ENCODE peak calls at places on chromosome 21, in nine cellular contexts. W is left lung, B is stomach, D is CD14-positive monocyte, C is PC-3, V is endothelial cell of umbilical vein, A is ovary, Y is mammary epithelial cell, N is glutamatergic neuron. J is an unnamed sample.

GRCh38 chr21:32359719-32360260 is 33.0 kb downstream of the URB1 start:
- DNase-seq in W (no peak), B (no peak), D (no peak), C (peak; percentile 49), V (no peak), A (no peak), Y (peak; percentile 36), N (no peak), J (no peak)

GRCh38 chr21:34996304-34997081 is 52.6 kb downstream of the RUNX1 start:
- DNase-seq in W (no peak), B (no peak), D (no peak), C (no peak), V (no peak), A (no peak), Y (peak; percentile 42), N (no peak), J (no peak)

GRCh38 chr21:32448803-32449594 is 36.5 kb downstream of the EVA1C start:
- DNase-seq in W (no peak), B (no peak), D (no peak), C (no peak), V (no peak), A (no peak), Y (no peak), N (no peak), J (no peak)

GRCh38 chr21:46621457-46622182 is 13.9 kb upstream of the PRMT2 start:
- DNase-seq in W (no peak), B (no peak), D (no peak), C (no peak), V (no peak), A (no peak), Y (no peak), N (no peak), J (peak; percentile 38)

GRCh38 chr21:43917515-43918384 is 52.7 kb downstream of the AGPAT3 start:
- DNase-seq in W (peak; percentile 10), B (peak; percentile 55), D (no peak), C (peak; percentile 37), V (no peak), A (no peak), Y (peak; percentile 26), N (no peak), J (no peak)

GRCh38 chr21:41222247-41223068 is 54.5 kb downstream of the BACE2 start:
- DNase-seq in W (no peak), B (no peak), D (no peak), C (no peak), V (no peak), A (no peak), Y (no peak), N (no peak), J (no peak)

GRCh38 chr21:38156200-38156599 is 100.6 kb upstream of the KCNJ15 start:
- DNase-seq in W (no peak), B (no peak), D (no peak), C (no peak), V (no peak), A (no peak), Y (no peak), N (no peak), J (no peak)

GRCh38 chr21:22444990-22445389 is 1446.8 kb downstream of the NCAM2 start:
- DNase-seq in W (no peak), B (no peak), D (no peak), C (no peak), V (no peak), A (no peak), Y (no peak), N (no peak), J (no peak)

GRCh38 chr21:43757601-43758000 is 18.5 kb downstream of the CSTB start:
- DNase-seq in W (peak; percentile 76), B (no peak), D (no peak), C (no peak), V (no peak), A (peak; percentile 48), Y (no peak), N (no peak), J (no peak)

GRCh38 chr21:31530918-31531705 is 128.4 kb upstream of the SOD1 start:
- DNase-seq in W (no peak), B (peak; percentile 77), D (no peak), C (peak; percentile 57), V (no peak), A (no peak), Y (no peak), N (no peak), J (no peak)

GRCh38 chr21:33202464-33203363 is 27.0 kb upstream of the IFNAR2 start:
- DNase-seq in W (no peak), B (no peak), D (peak; percentile 60), C (no peak), V (no peak), A (no peak), Y (no peak), N (no peak), J (no peak)

GRCh38 chr21:34630536-34631143 is 15.7 kb upstream of the RCAN1 start:
- DNase-seq in W (no peak), B (no peak), D (no peak), C (peak; percentile 74), V (peak; percentile 62), A (no peak), Y (peak; percentile 42), N (no peak), J (peak; percentile 19)

GRCh38 chr21:42466700-42467612 is 29.1 kb downstream of the RSPH1 start:
- DNase-seq in W (no peak), B (no peak), D (no peak), C (peak; percentile 50), V (no peak), A (no peak), Y (no peak), N (no peak), J (no peak)
- TF ChIP-seq CTCF in W (no peak), B (peak; percentile 16), D (peak; percentile 21), C (peak; percentile 62), V (no peak), A (no peak), Y (peak; percentile 10), N (no peak), J (no peak)

GRCh38 chr21:16942703-16943102 is 570.1 kb upstream of the CXADR start:
- DNase-seq in W (no peak), B (no peak), D (no peak), C (peak; percentile 6), V (peak; percentile 26), A (no peak), Y (peak; percentile 8), N (no peak), J (no peak)
- TF ChIP-seq CTCF in W (no peak), B (no peak), D (no peak), C (peak; percentile 49), V (no peak), A (no peak), Y (no peak), N (no peak), J (peak; percentile 45)

GRCh38 chr21:45613881-45614280 is 29.6 kb upstream of the PCBP3 start:
- DNase-seq in W (no peak), B (no peak), D (no peak), C (no peak), V (no peak), A (no peak), Y (no peak), N (no peak), J (no peak)

GRCh38 chr21:45611296-45611695 is 32.2 kb upstream of the PCBP3 start:
- DNase-seq in W (no peak), B (no peak), D (no peak), C (no peak), V (no peak), A (no peak), Y (no peak), N (no peak), J (no peak)

GRCh38 chr21:45613396-45613795 is 30.1 kb upstream of the PCBP3 start:
- DNase-seq in W (no peak), B (no peak), D (no peak), C (no peak), V (no peak), A (no peak), Y (no peak), N (no peak), J (no peak)

GRCh38 chr21:45615145-45615711 is 28.3 kb upstream of the PCBP3 start:
- DNase-seq in W (no peak), B (peak; percentile 55), D (peak; percentile 48), C (peak; percentile 41), V (no peak), A (no peak), Y (peak; percentile 15), N (no peak), J (no peak)

GRCh38 chr21:45612096-45613019 is 31.2 kb upstream of the PCBP3 start:
- DNase-seq in W (no peak), B (no peak), D (no peak), C (peak; percentile 82), V (no peak), A (no peak), Y (peak; percentile 44), N (peak; percentile 48), J (no peak)
- TF ChIP-seq CTCF in W (no peak), B (no peak), D (no peak), C (no peak), V (no peak), A (no peak), Y (no peak), N (no peak), J (no peak)

GRCh38 chr21:29155933-29156260 is 25.5 kb downstream of the MAP3K7CL start:
- DNase-seq in W (no peak), B (no peak), D (no peak), C (no peak), V (no peak), A (no peak), Y (no peak), N (no peak), J (no peak)
- TF ChIP-seq CTCF in W (no peak), B (no peak), D (no peak), C (no peak), V (no peak), A (no peak), Y (no peak), N (no peak), J (no peak)

GRCh38 chr21:15552914-15553491 is 176.8 kb upstream of the USP25 start:
- DNase-seq in W (no peak), B (no peak), D (no peak), C (peak; percentile 61), V (no peak), A (no peak), Y (peak; percentile 38), N (no peak), J (no peak)
- TF ChIP-seq CTCF in W (peak; percentile 16), B (peak; percentile 10), D (peak; percentile 33), C (peak; percentile 91), V (no peak), A (no peak), Y (peak; percentile 56), N (peak; percentile 35), J (peak; percentile 65)

DNA sequence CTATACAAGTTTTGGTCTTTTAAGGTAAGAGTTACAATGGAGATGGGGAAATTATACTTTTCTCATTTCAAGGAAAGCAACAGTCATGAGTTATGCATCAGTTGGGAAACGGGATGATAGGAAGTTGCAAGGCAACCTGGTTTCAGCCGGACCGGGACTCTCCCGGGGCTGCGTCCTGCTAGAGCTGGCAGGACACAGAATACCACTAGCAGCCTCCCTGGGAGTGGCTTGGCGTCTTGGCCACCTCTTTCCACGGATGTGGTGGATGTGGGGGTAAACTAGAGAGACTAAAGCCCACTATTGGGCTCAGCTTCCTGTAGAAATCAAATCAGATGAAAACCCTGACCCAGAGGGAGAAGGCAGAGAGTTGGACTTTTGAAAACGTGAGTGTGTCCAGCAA is 71.9 kb downstream of the ADARB1 start:
- DNase-seq in W (peak; percentile 48), B (no peak), D (no peak), C (no peak), V (no peak), A (no peak), Y (no peak), N (no peak), J (no peak)
- TF ChIP-seq CTCF in W (no peak), B (no peak), D (no peak), C (no peak), V (no peak), A (no peak), Y (no peak), N (no peak), J (no peak)

GRCh38 chr21:28742527-28742926 is 250.2 kb downstream of the LTN1 start:
- DNase-seq in W (no peak), B (no peak), D (no peak), C (peak; percentile 75), V (peak; percentile 61), A (no peak), Y (peak; percentile 34), N (no peak), J (no peak)
- TF ChIP-seq CTCF in W (no peak), B (no peak), D (no peak), C (peak; percentile 85), V (peak; percentile 13), A (no peak), Y (peak; percentile 30), N (no peak), J (peak; percentile 36)

J was measured in neural crest cell.